ENCODE peak calls at places on chromosomes 3 and 15, in ten cellular contexts. C, J, E, O, T, I, X, L, H and P are unnamed samples.

GRCh38 chr3:25397150-25397549 is 30.9 kb upstream of the RARB start:
- DNase-seq in C (no peak), J (no peak), E (no peak), O (no peak), T (no peak), I (no peak), X (no peak), L (no peak), H (no peak), P (no peak)

GRCh38 chr15:40914013-40914412 is 15.1 kb upstream of the DLL4 start:
- DNase-seq in C (no peak), J (no peak), E (no peak), O (no peak), T (no peak), I (no peak), X (no peak), L (no peak), H (no peak), P (no peak)

GRCh38 chr3:136624894-136625815 is 127.0 kb downstream of the STAG1 start:
- DNase-seq in C (no peak), J (peak), E (no peak), O (peak), T (peak), I (no peak), X (no peak), L (no peak), H (no peak), P (no peak)

GRCh38 chr3:193997228-193998192 is 138.4 kb upstream of the HES1 start:
- DNase-seq in C (no peak), J (peak), E (no peak), O (no peak), T (no peak), I (no peak), X (no peak), L (no peak), H (peak), P (no peak)

GRCh38 chr15:36481156-36481555 is 98.3 kb upstream of the CDIN1 start:
- DNase-seq in C (no peak), J (no peak), E (no peak), O (no peak), T (no peak), I (no peak), X (no peak), L (no peak), H (no peak), P (no peak)

GRCh38 chr15:81298606-81299005 is 25.3 kb downstream of the STARD5 start:
- DNase-seq in C (no peak), J (no peak), E (no peak), O (no peak), T (no peak), I (no peak), X (no peak), L (no peak), H (no peak), P (no peak)

GRCh38 chr3:168457973-168458539 is 362.3 kb upstream of the GOLIM4 start:
- DNase-seq in C (no peak), J (no peak), E (no peak), O (no peak), T (no peak), I (no peak), X (no peak), L (no peak), H (no peak), P (no peak)

GRCh38 chr15:48477795-48478360 is 146.6 kb downstream of the DUT start:
- DNase-seq in C (no peak), J (no peak), E (no peak), O (no peak), T (no peak), I (no peak), X (no peak), L (no peak), H (no peak), P (no peak)

GRCh38 chr15:69591905-69592508 is 139.4 kb downstream of the RPLP1 start:
- DNase-seq in C (no peak), J (no peak), E (no peak), O (peak), T (peak), I (peak), X (no peak), L (no peak), H (no peak), P (no peak)

GRCh38 chr3:60578936-60579335 is 672.3 kb downstream of the FHIT start:
- DNase-seq in C (no peak), J (no peak), E (no peak), O (no peak), T (no peak), I (peak), X (no peak), L (no peak), H (no peak), P (no peak)

GRCh38 chr3:172065967-172066762 is 26.8 kb downstream of the FNDC3B start:
- DNase-seq in C (no peak), J (peak), E (peak), O (no peak), T (peak), I (no peak), X (no peak), L (no peak), H (no peak), P (no peak)

GRCh38 chr15:90002428-90002844 is 1.3 kb downstream of the ZNF710 start:
- DNase-seq in C (peak), J (no peak), E (peak), O (peak), T (peak), I (peak), X (no peak), L (no peak), H (peak), P (peak)

GRCh38 chr3:10189557-10190374 is 25.0 kb downstream of the IRAK2 start:
- DNase-seq in C (no peak), J (peak), E (peak), O (peak), T (peak), I (peak), X (no peak), L (no peak), H (peak), P (peak)

GRCh38 chr15:51782357-51782896 is 31.0 kb downstream of the TMOD2 start:
- DNase-seq in C (no peak), J (no peak), E (peak), O (peak), T (peak), I (peak), X (no peak), L (no peak), H (no peak), P (no peak)
- TF ChIP-seq CTCF in C (peak), J (no peak), E (peak), O (peak), T (peak), I (peak), X (peak), L (peak), H (peak), P (peak)

DNA sequence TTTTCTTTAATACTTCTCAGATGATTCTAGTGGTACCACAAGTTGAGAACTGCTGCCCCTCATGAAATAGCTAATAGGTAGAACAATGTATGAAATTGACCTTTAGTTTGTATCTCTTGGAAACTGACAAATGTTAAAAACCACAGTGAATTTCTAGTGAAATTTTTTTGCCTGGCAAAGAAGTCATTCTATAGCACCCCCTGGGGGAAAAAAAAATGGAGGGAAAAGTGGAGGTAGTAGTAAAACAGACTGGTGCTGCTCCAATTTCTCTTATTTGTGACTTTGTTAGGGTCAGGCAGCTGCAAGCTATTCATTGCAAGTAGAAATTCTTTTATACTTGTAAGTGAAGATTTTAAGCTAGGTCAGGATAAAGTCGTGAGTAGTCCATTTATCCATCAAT is 605.0 kb downstream of the NLGN1 start:
- DNase-seq in C (no peak), J (no peak), E (peak), O (no peak), T (no peak), I (peak), X (no peak), L (no peak), H (no peak), P (no peak)
- TF ChIP-seq CTCF in C (peak), J (no peak), E (peak), O (no peak), T (no peak), I (peak), X (peak), L (peak), H (no peak), P (no peak)

DNA sequence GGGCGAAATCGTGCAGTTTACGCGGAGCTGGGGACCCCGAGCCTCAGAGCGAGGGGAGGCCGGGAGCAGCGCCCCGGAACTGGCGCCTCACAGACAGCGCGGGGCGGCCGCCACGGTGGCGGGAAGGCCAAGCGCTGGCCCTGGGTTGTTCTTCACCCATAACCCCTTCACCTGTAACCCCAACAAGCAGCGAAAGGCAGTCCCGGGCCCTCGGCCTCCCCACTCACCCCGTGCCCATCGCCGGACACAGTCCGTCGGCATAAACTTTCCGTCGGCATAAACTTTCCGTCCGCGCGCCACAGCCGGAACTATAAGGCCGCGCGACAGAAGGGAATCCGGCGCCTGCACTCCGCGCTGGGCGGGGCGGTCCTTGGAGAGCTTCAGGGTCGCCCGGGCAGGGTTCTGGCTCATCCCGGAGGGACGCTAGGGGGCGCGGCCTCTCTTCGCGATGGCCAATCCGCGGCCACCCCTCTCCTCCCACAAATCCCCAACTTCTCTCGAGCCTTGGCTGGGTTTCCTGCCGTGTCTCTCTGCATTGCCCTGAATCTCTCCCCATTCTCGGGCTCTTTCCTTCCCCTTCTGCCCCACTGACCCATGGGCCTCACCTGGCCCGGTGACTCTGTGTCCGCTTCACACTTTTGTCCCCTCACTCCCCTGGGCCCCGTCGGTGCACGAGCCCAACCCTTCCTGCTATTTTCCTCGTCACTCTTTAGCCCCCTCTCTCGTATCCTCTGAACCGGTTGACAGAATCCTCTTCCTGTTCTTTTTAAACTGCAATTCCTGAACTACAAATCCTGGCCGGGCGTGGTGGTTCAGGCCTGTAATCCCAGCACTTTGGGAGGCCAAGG is at the start of gene INTS14:
- DNase-seq in C (peak), J (peak), E (peak), O (peak), T (peak), I (peak), X (peak), L (peak), H (peak), P (peak)
- TF ChIP-seq CTCF in C (peak), J (peak), E (peak), O (peak), T (peak), I (peak), X (peak), L (peak), H (peak), P (peak)

GRCh38 chr3:111690242-111690641 is 95.1 kb upstream of the ZBED2 start:
- DNase-seq in C (no peak), J (no peak), E (peak), O (no peak), T (no peak), I (no peak), X (no peak), L (no peak), H (no peak), P (no peak)

GRCh38 chr3:111694471-111694870 is 99.3 kb upstream of the ZBED2 start:
- DNase-seq in C (no peak), J (no peak), E (no peak), O (no peak), T (no peak), I (no peak), X (no peak), L (no peak), H (no peak), P (no peak)

GRCh38 chr3:111692593-111693552 is 97.7 kb upstream of the ZBED2 start:
- DNase-seq in C (no peak), J (no peak), E (no peak), O (no peak), T (no peak), I (no peak), X (no peak), L (no peak), H (no peak), P (no peak)

GRCh38 chr3:111688190-111688800 is 93.1 kb upstream of the ZBED2 start:
- DNase-seq in C (no peak), J (no peak), E (no peak), O (no peak), T (no peak), I (no peak), X (no peak), L (no peak), H (no peak), P (no peak)

GRCh38 chr3:111691293-111691909 is 96.3 kb upstream of the ZBED2 start:
- DNase-seq in C (no peak), J (no peak), E (peak), O (no peak), T (peak), I (peak), X (no peak), L (no peak), H (no peak), P (no peak)
- TF ChIP-seq CTCF in C (peak), J (peak), E (peak), O (peak), T (peak), I (peak), X (peak), L (peak), H (peak), P (peak)